ENCODE peak calls at places on chromosome 20, in four cellular contexts. Q is anterior cingulate cortex, Y is AG09319, Z is cardiac muscle cell. E is an unnamed sample.

GRCh38 chr20:33482581-33482980 is 7.3 kb upstream of the CBFA2T2 start:
- DNase-seq in Y (no peak), Z (no peak), Q (no peak), E (no peak)

GRCh38 chr20:14677455-14677854 is 340.0 kb upstream of the FLRT3 start:
- DNase-seq in Z (no peak), Y (no peak), Q (no peak), E (no peak)

GRCh38 chr20:54208492-54209044 is 681 bp downstream of the PFDN4 start:
- DNase-seq in Z (peak), Y (no peak), Q (no peak), E (no peak)

GRCh38 chr20:20872420-20872819 is 160.0 kb upstream of the RALGAPA2 start:
- DNase-seq in Z (no peak), Y (no peak), Q (no peak), E (no peak)

GRCh38 chr20:4795394-4795793 is 73.7 kb downstream of the PRND start:
- DNase-seq in Z (peak), Q (no peak), Y (peak), E (no peak)

GRCh38 chr20:44526129-44526528 is 4.3 kb upstream of the SERINC3 start:
- DNase-seq in Q (no peak), Y (no peak), Z (peak), E (no peak)

GRCh38 chr20:4299773-4300172 is 284.4 kb upstream of the RNF24 start:
- DNase-seq in Y (no peak), Z (no peak), Q (no peak), E (no peak)

GRCh38 chr20:60359010-60359409 is 400.8 kb downstream of the CDH26 start:
- DNase-seq in Q (no peak), Z (no peak), Y (no peak), E (no peak)

GRCh38 chr20:15930324-15931305 is 642.6 kb downstream of the KIF16B start:
- DNase-seq in Z (peak), Y (no peak), Q (no peak), E (no peak)

GRCh38 chr20:45823949-45824835 is 2.9 kb downstream of the TNNC2 start:
- DNase-seq in Y (no peak), Z (peak), Q (no peak), E (no peak)

GRCh38 chr20:38726849-38727601 is 2.7 kb downstream of the SLC32A1 start:
- DNase-seq in Q (no peak), Z (peak), Y (no peak), E (no peak)

GRCh38 chr20:13183005-13183404 is 38.1 kb upstream of the ISM1 start:
- DNase-seq in Q (no peak), Z (no peak), Y (no peak), E (no peak)

GRCh38 chr20:37449276-37449675 is 71.8 kb upstream of the NNAT start:
- DNase-seq in Y (no peak), Z (no peak), Q (no peak), E (no peak)

GRCh38 chr20:848218-848617 is 14.7 kb downstream of the FAM110A start:
- DNase-seq in Q (no peak), Y (no peak), Z (no peak), E (no peak)

E was measured in GM18507.